ENCODE peak calls at places on chromosomes 1 and 21, in nine cellular contexts. K is stomach, U is K562, P is sigmoid colon, Y is prostate gland, Z is breast epithelium, G is endothelial cell of umbilical vein, E is HCT116, V is GM12891. A is an unnamed sample.

GRCh38 chr1:180639871-180640270 is 8.0 kb downstream of the XPR1 start:
- DNase-seq in K (no peak), U (no peak), P (no peak), Y (no peak), Z (no peak), G (no peak), E (no peak), V (no peak), A (no peak)

GRCh38 chr1:62229932-62230331 is 35.3 kb downstream of the L1TD1 start:
- DNase-seq in K (no peak), U (no peak), P (peak), Y (no peak), Z (no peak), G (no peak), E (no peak), V (no peak), A (no peak)

GRCh38 chr1:52127181-52128175 is 14.4 kb upstream of the ZFYVE9 start:
- DNase-seq in K (no peak), U (peak), P (no peak), Y (peak), Z (no peak), G (peak), E (peak), V (no peak), A (no peak)

GRCh38 chr1:41357451-41358151 is 3.6 kb upstream of the FOXO6 start:
- DNase-seq in K (no peak), U (no peak), P (no peak), Y (no peak), Z (no peak), G (no peak), E (no peak), V (no peak), A (no peak)

GRCh38 chr1:176559474-176560390 is 96.8 kb downstream of the PAPPA2 start:
- DNase-seq in K (peak), U (peak), P (peak), Y (peak), Z (no peak), G (peak), E (peak), V (peak), A (peak)

GRCh38 chr1:236066828-236067386 is 2.0 kb upstream of the NID1 start:
- DNase-seq in K (peak), U (no peak), P (peak), Y (peak), Z (no peak), G (no peak), E (no peak), V (peak), A (peak)

GRCh38 chr1:63795455-63795854 is 21.6 kb downstream of the ROR1 start:
- DNase-seq in K (no peak), U (no peak), P (no peak), Y (no peak), Z (no peak), G (no peak), E (no peak), V (no peak), A (no peak)

GRCh38 chr1:159804924-159805323 is 2.8 kb downstream of the FCRL6 start:
- DNase-seq in K (no peak), U (no peak), P (no peak), Y (no peak), Z (no peak), G (no peak), E (no peak), V (no peak), A (no peak)

GRCh38 chr1:216750031-216750627 is 26.9 kb upstream of the ESRRG start:
- DNase-seq in K (peak), U (no peak), P (no peak), Y (peak), Z (no peak), G (peak), E (no peak), V (no peak), A (no peak)

GRCh38 chr1:151401125-151401788 is 1.9 kb downstream of the PSMB4 start:
- DNase-seq in K (no peak), U (no peak), P (no peak), Y (no peak), Z (no peak), G (no peak), E (no peak), V (no peak), A (no peak)

GRCh38 chr1:240572328-240572727 is 39.6 kb downstream of the GREM2 start:
- DNase-seq in K (no peak), U (no peak), P (no peak), Y (no peak), Z (no peak), G (no peak), E (no peak), V (no peak), A (no peak)

GRCh38 chr1:153563991-153564390 is 1.7 kb downstream of the S100A2 start:
- DNase-seq in K (no peak), U (no peak), P (peak), Y (no peak), Z (no peak), G (no peak), E (no peak), V (no peak), A (no peak)

GRCh38 chr1:181324797-181325616 is 158.3 kb upstream of the CACNA1E start:
- DNase-seq in K (no peak), U (no peak), P (no peak), Y (no peak), Z (no peak), G (no peak), E (peak), V (no peak), A (no peak)

GRCh38 chr1:59901770-59902388 is 24.7 kb downstream of the CYP2J2 start:
- DNase-seq in K (no peak), U (no peak), P (no peak), Y (no peak), Z (no peak), G (no peak), E (no peak), V (no peak), A (no peak)

GRCh38 chr1:200364121-200364759 is 45.6 kb downstream of the ZNF281 start:
- DNase-seq in K (no peak), U (no peak), P (no peak), Y (no peak), Z (no peak), G (peak), E (no peak), V (no peak), A (no peak)

GRCh38 chr1:47765742-47766485 is 231.3 kb downstream of the TRABD2B start:
- DNase-seq in K (no peak), U (no peak), P (no peak), Y (no peak), Z (no peak), G (no peak), E (no peak), V (no peak), A (no peak)

GRCh38 chr21:45126085-45126687 is 51.8 kb downstream of the ADARB1 start:
- DNase-seq in K (no peak), U (no peak), P (no peak), Y (no peak), Z (no peak), G (no peak), E (no peak), V (no peak), A (no peak)

GRCh38 chr1:88221396-88221795 is 462.7 kb upstream of the PKN2 start:
- DNase-seq in K (no peak), U (no peak), P (no peak), Y (no peak), Z (no peak), G (no peak), E (no peak), V (no peak), A (no peak)

GRCh38 chr1:240765732-240766363 is 153.9 kb upstream of the GREM2 start:
- DNase-seq in K (no peak), U (no peak), P (no peak), Y (no peak), Z (no peak), G (peak), E (no peak), V (no peak), A (no peak)

GRCh38 chr1:229310833-229311232 is 32.0 kb downstream of the CCSAP start:
- DNase-seq in K (no peak), U (no peak), P (no peak), Y (no peak), Z (no peak), G (no peak), E (no peak), V (no peak), A (no peak)

GRCh38 chr1:18532390-18533170 is 51.9 kb downstream of the KLHDC7A start:
- DNase-seq in K (no peak), U (no peak), P (no peak), Y (no peak), Z (no peak), G (no peak), E (no peak), V (no peak), A (no peak)

GRCh38 chr1:158999301-159000069 is 10.2 kb upstream of the IFI16 start:
- DNase-seq in K (no peak), U (no peak), P (peak), Y (peak), Z (peak), G (peak), E (no peak), V (no peak), A (no peak)

GRCh38 chr1:241513378-241513777 is 6.2 kb downstream of the FH start:
- DNase-seq in K (no peak), U (no peak), P (no peak), Y (no peak), Z (no peak), G (no peak), E (no peak), V (no peak), A (no peak)

GRCh38 chr1:64320470-64320869 is 117.0 kb downstream of the UBE2U start:
- DNase-seq in K (no peak), U (no peak), P (no peak), Y (no peak), Z (no peak), G (peak), E (no peak), V (no peak), A (no peak)

GRCh38 chr1:39214998-39215873 is 10.7 kb downstream of the MACF1 start:
- DNase-seq in K (no peak), U (peak), P (no peak), Y (no peak), Z (no peak), G (no peak), E (no peak), V (no peak), A (peak)
- TF ChIP-seq POLR2A in K (no peak), U (peak), P (no peak), Y (no peak), Z (no peak), G (no peak), E (no peak), V (peak), A (peak)

GRCh38 chr1:155207578-155208405 is at the start of gene THBS3:
- DNase-seq in K (no peak), U (no peak), P (peak), Y (no peak), Z (no peak), G (peak), E (no peak), V (no peak), A (no peak)

GRCh38 chr1:155202731-155203515 is 4.8 kb downstream of the THBS3 start:
- DNase-seq in K (no peak), U (no peak), P (no peak), Y (no peak), Z (no peak), G (no peak), E (no peak), V (no peak), A (no peak)

GRCh38 chr1:155206891-155207577 is 663 bp downstream of the THBS3 start:
- DNase-seq in K (peak), U (peak), P (peak), Y (peak), Z (peak), G (peak), E (no peak), V (peak), A (peak)

GRCh38 chr1:155205969-155206593 is 1.6 kb downstream of the THBS3 start:
- DNase-seq in K (no peak), U (no peak), P (no peak), Y (no peak), Z (no peak), G (no peak), E (no peak), V (no peak), A (no peak)

DNA sequence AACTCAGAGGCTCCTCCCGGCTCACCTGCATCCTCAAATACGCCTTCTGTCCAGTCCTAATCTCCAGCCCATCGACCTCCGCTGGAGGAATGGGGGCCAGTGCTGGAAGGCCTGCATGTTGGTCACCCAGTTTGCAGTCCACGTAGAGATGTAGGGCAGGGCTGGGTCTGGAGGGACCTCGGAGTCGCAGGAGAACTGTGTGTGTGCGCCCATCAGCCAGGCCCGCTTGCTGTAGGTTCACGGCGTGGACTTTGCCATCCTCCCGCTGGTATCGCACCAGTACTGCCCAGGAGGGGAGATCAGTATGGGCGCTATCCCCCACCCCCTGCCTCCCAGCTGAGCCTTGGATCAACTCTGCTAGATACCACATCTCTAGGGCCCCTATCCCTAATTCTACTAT is 2.7 kb downstream of the THBS3 start:
- DNase-seq in K (no peak), U (no peak), P (no peak), Y (no peak), Z (no peak), G (no peak), E (no peak), V (no peak), A (no peak)
- TF ChIP-seq POLR2AphosphoS5 in K (no peak), U (no peak), P (no peak), Y (no peak), Z (no peak), G (no peak), E (no peak), V (no peak), A (no peak)

GRCh38 chr1:3624194-3625136 is at the start of gene TPRG1L:
- DNase-seq in K (peak), U (peak), P (peak), Y (peak), Z (peak), G (peak), E (peak), V (peak), A (peak)
- TF ChIP-seq POLR2A in K (no peak), U (no peak), P (no peak), Y (peak), Z (no peak), G (peak), E (no peak), V (no peak), A (no peak)

GRCh38 chr1:27111771-27112573 is 43.0 kb downstream of the SLC9A1 start:
- DNase-seq in K (peak), U (peak), P (peak), Y (peak), Z (peak), G (peak), E (peak), V (peak), A (peak)
- TF ChIP-seq POLR2AphosphoS5 in K (peak), U (no peak), P (peak), Y (peak), Z (peak), G (peak), E (peak), V (no peak), A (no peak)

DNA sequence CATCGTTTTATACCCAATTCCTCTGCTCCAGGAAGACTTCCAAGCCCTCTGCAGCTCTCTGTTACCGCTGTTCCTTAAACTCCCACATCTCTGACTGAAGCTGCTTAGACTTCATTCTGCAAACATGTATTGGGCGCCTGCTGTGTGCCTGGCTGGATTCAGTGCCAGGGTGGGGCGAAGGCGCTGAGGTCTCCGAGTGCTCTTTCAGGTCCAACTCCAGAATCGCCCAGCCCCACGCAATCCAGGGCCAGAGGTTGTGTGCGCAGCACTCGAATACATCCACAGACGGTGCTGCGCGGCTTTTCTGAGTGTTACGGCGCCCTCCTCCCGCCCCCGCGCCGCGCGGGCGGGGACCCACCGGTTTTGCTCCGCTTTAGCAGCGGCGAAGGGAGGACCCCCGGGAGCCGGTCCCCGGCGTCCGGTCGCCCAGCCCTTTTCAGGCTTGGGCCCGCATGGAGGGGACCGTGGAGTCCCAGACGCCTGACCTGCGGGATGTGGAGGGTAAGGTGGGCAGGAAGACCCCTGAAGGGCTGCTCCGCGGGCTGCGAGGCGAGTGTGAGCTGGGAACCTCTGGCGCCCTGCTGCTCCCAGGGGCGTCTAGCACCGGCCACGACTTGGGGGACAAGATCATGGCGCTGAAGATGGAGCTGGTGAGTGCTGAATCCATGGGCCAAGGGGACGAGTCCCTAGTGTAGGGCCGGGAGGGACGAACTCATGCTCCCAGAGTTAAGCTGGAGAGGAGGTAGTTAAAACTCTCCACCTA is at the start of gene LURAP1:
- DNase-seq in K (no peak), U (peak), P (peak), Y (no peak), Z (no peak), G (peak), E (no peak), V (peak), A (no peak)
- TF ChIP-seq POLR2A in K (no peak), U (no peak), P (no peak), Y (peak), Z (no peak), G (peak), E (no peak), V (no peak), A (no peak)

GRCh38 chr21:42747746-42748351 is 94.4 kb downstream of the PDE9A start:
- DNase-seq in K (no peak), U (no peak), P (peak), Y (no peak), Z (no peak), G (no peak), E (no peak), V (no peak), A (no peak)

GRCh38 chr21:42747267-42747701 is 93.9 kb downstream of the PDE9A start:
- DNase-seq in K (no peak), U (no peak), P (peak), Y (no peak), Z (no peak), G (no peak), E (no peak), V (no peak), A (no peak)

GRCh38 chr21:42749226-42749625 is 95.8 kb downstream of the PDE9A start:
- DNase-seq in K (no peak), U (no peak), P (peak), Y (no peak), Z (no peak), G (no peak), E (no peak), V (no peak), A (no peak)

GRCh38 chr21:42746593-42747266 is 93.3 kb downstream of the PDE9A start:
- DNase-seq in K (peak), U (no peak), P (peak), Y (no peak), Z (no peak), G (no peak), E (no peak), V (no peak), A (no peak)

GRCh38 chr21:42748620-42749176 is 95.3 kb downstream of the PDE9A start:
- DNase-seq in K (no peak), U (no peak), P (peak), Y (no peak), Z (no peak), G (no peak), E (no peak), V (no peak), A (no peak)
- TF ChIP-seq POLR2AphosphoS5 in K (peak), U (no peak), P (no peak), Y (no peak), Z (no peak), G (no peak), E (no peak), V (no peak), A (no peak)

A was measured in GM12892.